ENCODE peak calls at places on chromosomes 11 and 22, in seven cellular contexts. D, R, U, B, O, I and A are unnamed samples. For H3K4me1 and H3K27me3, the result is how much of the 10 kb centered on the place peaks cover.

GRCh38 chr11:35058318-35058717 is 80.7 kb upstream of the CD44 start:
- DNase-seq in D (no peak), I (no peak), R (peak), B (no peak), O (no peak), U (no peak), A (no peak)

GRCh38 chr11:95256204-95256819 is 25.3 kb upstream of the SESN3 start:
- DNase-seq in B (no peak), D (no peak), U (no peak), I (no peak), O (no peak), R (peak), A (no peak)

GRCh38 chr11:80844110-80844509 is 1403.3 kb upstream of the TENM4 start:
- DNase-seq in O (no peak), B (no peak), U (no peak), D (no peak), R (no peak), I (no peak), A (no peak)

GRCh38 chr11:1948389-1948788 is 1.3 kb downstream of the MRPL23 start:
- DNase-seq in U (no peak), I (no peak), R (no peak), D (no peak), B (no peak), O (peak), A (no peak)

GRCh38 chr22:21009638-21010425 is 5.1 kb upstream of the P2RX6 start:
- DNase-seq in R (peak), U (no peak), I (peak), B (no peak), O (no peak), D (no peak), A (peak)

GRCh38 chr11:2745511-2745910 is 45.7 kb upstream of the KCNQ1OT1 start:
- DNase-seq in B (no peak), I (no peak), D (no peak), O (peak), R (no peak), U (no peak), A (no peak)

GRCh38 chr11:73322111-73322985 is 14.3 kb downstream of the ARHGEF17 start:
- DNase-seq in B (no peak), U (no peak), R (no peak), D (no peak), O (no peak), I (peak), A (peak)

GRCh38 chr11:4467811-4468606 is 14.4 kb upstream of the OR52K1 start:
- DNase-seq in U (no peak), I (no peak), D (no peak), B (no peak), O (no peak), R (no peak), A (no peak)

GRCh38 chr22:20859615-20860014 is 808 bp downstream of the SNAP29 start:
- DNase-seq in R (no peak), O (no peak), D (no peak), I (peak), B (no peak), U (no peak), A (no peak)

GRCh38 chr11:17974246-17974645 is 38.6 kb downstream of the SERGEF start:
- DNase-seq in O (no peak), U (no peak), D (no peak), R (no peak), I (no peak), B (no peak), A (no peak)

GRCh38 chr11:131934006-131934405 is 563.6 kb downstream of the NTM start:
- DNase-seq in B (no peak), R (no peak), O (no peak), I (no peak), U (no peak), D (no peak), A (no peak)

GRCh38 chr11:129090056-129090455 is 102.1 kb downstream of the ARHGAP32 start:
- DNase-seq in U (no peak), B (no peak), R (no peak), I (peak), D (no peak), O (no peak), A (no peak)

GRCh38 chr22:19178065-19178658 is 374 bp downstream of the SLC25A1 start:
- DNase-seq in B (peak), I (peak), D (no peak), O (peak), R (no peak), U (no peak), A (peak)

GRCh38 chr11:84069048-84069447 is 782.9 kb upstream of the CCDC90B start:
- DNase-seq in R (no peak), O (no peak), B (no peak), I (no peak), D (no peak), U (no peak), A (no peak)

GRCh38 chr11:32643526-32643925 is 59.9 kb downstream of the EIF3M start:
- DNase-seq in U (no peak), R (no peak), I (peak), B (no peak), D (no peak), O (no peak), A (no peak)

GRCh38 chr11:26929806-26930517 is 64.0 kb upstream of the FIBIN start:
- DNase-seq in U (no peak), O (no peak), D (no peak), B (no peak), R (no peak), I (no peak), A (no peak)

GRCh38 chr11:12200359-12201015 is 90.1 kb downstream of the MICAL2 start:
- DNase-seq in B (no peak), D (peak), O (no peak), R (no peak), I (peak), U (no peak), A (peak)

GRCh38 chr11:17765381-17766359 is 31.1 kb downstream of the KCNC1 start:
- DNase-seq in B (no peak), O (peak), U (no peak), D (no peak), I (peak), R (no peak), A (no peak)

GRCh38 chr22:26847816-26848215 is 190.4 kb downstream of the MIAT start:
- DNase-seq in R (no peak), B (no peak), U (no peak), O (no peak), D (no peak), I (no peak), A (no peak)

GRCh38 chr11:31977343-31977742 is 113.5 kb upstream of the RCN1 start:
- DNase-seq in I (no peak), O (no peak), B (no peak), D (no peak), U (no peak), R (no peak), A (no peak)

GRCh38 chr22:22099194-22099486 is 116.6 kb upstream of the TOP3B start:
- DNase-seq in I (no peak), O (no peak), U (no peak), R (no peak), D (no peak), B (no peak), A (no peak)

GRCh38 chr11:10727259-10727851 is 23.7 kb upstream of the CTR9 start:
- DNase-seq in O (no peak), U (no peak), R (no peak), I (peak), D (no peak), B (no peak), A (no peak)

GRCh38 chr11:65867284-65868071 is 5.1 kb downstream of the EFEMP2 start:
- DNase-seq in B (no peak), R (no peak), I (no peak), O (no peak), D (no peak), U (no peak), A (no peak)

GRCh38 chr11:59776210-59777066 is 21.3 kb downstream of the STX3 start:
- DNase-seq in R (no peak), B (no peak), I (peak), U (peak), D (no peak), O (no peak), A (peak)

GRCh38 chr11:60786811-60787567 is 1.9 kb downstream of the MS4A10 start:
- DNase-seq in B (no peak), U (no peak), O (no peak), I (peak), D (peak), R (no peak), A (peak)

GRCh38 chr11:19276859-19277808 is 36.4 kb upstream of the E2F8 start:
- DNase-seq in D (no peak), B (no peak), R (no peak), O (no peak), I (peak), U (no peak), A (no peak)

GRCh38 chr11:72553748-72554147 is 119.4 kb upstream of the CLPB start:
- DNase-seq in D (no peak), B (no peak), R (peak), I (no peak), U (no peak), O (no peak), A (no peak)

GRCh38 chr22:45934168-45934564 is 42.8 kb downstream of the WNT7B start:
- DNase-seq in U (no peak), B (no peak), O (no peak), D (no peak), I (no peak), R (no peak), A (no peak)

GRCh38 chr11:96391698-96392307 is 2.0 kb downstream of the JRKL start:
- DNase-seq in I (peak), B (no peak), R (no peak), O (no peak), U (no peak), D (no peak), A (no peak)

GRCh38 chr22:46596032-46596441 is 24.1 kb upstream of the GRAMD4 start:
- DNase-seq in U (no peak), O (no peak), D (no peak), I (peak), R (no peak), B (no peak), A (no peak)

GRCh38 chr11:77147668-77148321 is 19.7 kb downstream of the MYO7A start:
- DNase-seq in O (peak), I (peak), U (no peak), B (peak), D (no peak), R (peak), A (no peak)

GRCh38 chr11:44564653-44565007 is 833 bp upstream of the CD82 start:
- DNase-seq in D (peak), I (peak), O (peak), B (no peak), R (no peak), U (no peak), A (peak)

GRCh38 chr11:79415912-79416311 is 24.9 kb downstream of the TENM4 start:
- DNase-seq in O (no peak), R (no peak), U (no peak), I (no peak), D (no peak), B (no peak), A (no peak)

GRCh38 chr11:64717268-64717578 is 5.8 kb downstream of the NRXN2 start:
- DNase-seq in R (no peak), D (no peak), U (no peak), B (no peak), I (no peak), O (no peak), A (no peak)

GRCh38 chr11:36452987-36453386 is 57.1 kb downstream of the TRAF6 start:
- DNase-seq in I (no peak), D (no peak), O (no peak), R (peak), B (no peak), U (no peak), A (no peak)

DNA sequence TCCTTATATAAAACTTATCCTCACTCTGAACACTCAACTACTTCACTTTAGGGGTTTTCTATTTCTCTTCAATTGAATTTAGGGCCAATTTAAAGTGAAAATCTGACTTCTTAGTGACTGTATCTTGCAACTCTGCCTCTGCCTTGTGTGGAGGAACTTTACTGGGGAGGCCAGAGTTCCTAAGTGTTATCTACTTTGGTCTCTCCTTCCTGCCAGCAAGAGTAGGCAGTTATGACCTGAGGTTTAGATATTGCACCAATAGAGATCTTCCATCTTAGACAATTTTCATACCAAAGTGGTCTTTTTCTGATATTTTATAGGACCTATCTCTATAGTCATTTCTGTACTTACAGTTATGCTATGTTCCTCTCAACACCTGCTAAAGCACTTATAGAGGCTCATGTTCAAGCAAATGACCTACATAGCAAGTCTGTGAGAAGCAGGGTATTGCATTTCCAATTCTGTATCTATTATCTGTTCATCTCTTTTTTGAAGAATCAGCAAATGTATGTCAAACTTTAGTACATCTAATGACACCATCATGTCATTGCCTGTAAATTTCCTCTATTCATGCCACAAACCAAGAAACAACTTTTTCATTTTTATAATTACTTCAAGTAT is 80.8 kb downstream of the HORMAD2 start:
- DNase-seq in O (no peak), D (no peak), R (peak), U (no peak), B (no peak), I (no peak), A (no peak)
- H3K27ac ChIP-seq in O (no peak), D (no peak), R (no peak), U (no peak), B (peak), I (no peak), A (no peak)

GRCh38 chr11:67271548-67272284 is 5.4 kb downstream of the GRK2 start:
- DNase-seq in B (no peak), R (peak), U (no peak), I (no peak), D (no peak), O (peak), A (no peak)
- H3K4me1 ChIP-seq in B (half or more), R (half or more), U (under half), I (under half), D (half or more), O (half or more), A (under half)

GRCh38 chr11:118152020-118152551 is 537 bp downstream of the SCN4B start:
- DNase-seq in R (no peak), U (no peak), O (no peak), D (no peak), B (no peak), I (no peak), A (no peak)
- H3K27me3 ChIP-seq in R (under half), U (under half), O (under half), D (under half), B (under half), I (half or more), A (under half)

GRCh38 chr22:29309332-29310064 is 3.0 kb downstream of the GAS2L1 start:
- DNase-seq in R (no peak), I (peak), O (no peak), D (no peak), B (no peak), U (no peak), A (peak)
- H3K27ac ChIP-seq in R (no peak), I (peak), O (no peak), D (peak), B (no peak), U (peak), A (no peak)

GRCh38 chr22:30283342-30283741 is 6.0 kb downstream of the CASTOR1 start:
- DNase-seq in B (no peak), O (no peak), I (no peak), R (no peak), U (no peak), D (no peak), A (no peak)
- H3K4me1 ChIP-seq in B (under half), O (under half), I (under half), R (under half), U (under half), D (under half), A (under half)

GRCh38 chr11:57144531-57145320 is 37.0 kb upstream of the LRRC55 start:
- DNase-seq in D (no peak), U (no peak), I (no peak), R (no peak), B (no peak), O (no peak), A (no peak)
- H3K27me3 ChIP-seq in D (under half), U (under half), I (under half), R (under half), B (under half), O (under half), A (under half)